ENCODE peak calls at places on chromosome 14, in ten cellular contexts. G is colonic mucosa; B is tibial artery; E is right lobe of liver; Y is pancreas; W is psoas muscle; J is cardiac muscle cell; K is CD8-positive, alpha-beta T cell; D is left lung; L is PC-3. A is an unnamed sample.

GRCh38 chr14:71662291-71662790 is 269.9 kb upstream of the RGS6 start:
- DNase-seq in G (no peak), B (no peak), E (no peak), Y (no peak), W (no peak), J (no peak), K (no peak), D (no peak), L (no peak), A (no peak)

GRCh38 chr14:72196237-72196636 is 264.0 kb downstream of the RGS6 start:
- DNase-seq in G (no peak), B (no peak), E (no peak), Y (no peak), W (no peak), J (no peak), K (no peak), D (no peak), L (no peak), A (no peak)

GRCh38 chr14:76985021-76985420 is 43.5 kb downstream of the IRF2BPL start:
- DNase-seq in G (no peak), B (no peak), E (no peak), Y (no peak), W (no peak), J (peak; percentile 66), K (no peak), D (no peak), L (no peak), A (no peak)

GRCh38 chr14:92511472-92512247 is 1.9 kb upstream of the RIN3 start:
- DNase-seq in G (peak; percentile 74), B (no peak), E (no peak), Y (no peak), W (no peak), J (peak; percentile 96), K (peak; percentile 9), D (peak; percentile 70), L (peak; percentile 87), A (peak; percentile 77)

GRCh38 chr14:97306785-97307246 is 509.6 kb downstream of the VRK1 start:
- DNase-seq in G (no peak), B (no peak), E (no peak), Y (no peak), W (no peak), J (no peak), K (no peak), D (no peak), L (peak; percentile 60), A (no peak)

GRCh38 chr14:95524706-95525512 is 8.5 kb upstream of the SYNE3 start:
- DNase-seq in G (no peak), B (no peak), E (peak; percentile 86), Y (no peak), W (no peak), J (no peak), K (no peak), D (no peak), L (peak; percentile 44), A (no peak)

GRCh38 chr14:90378249-90378648 is 18.6 kb upstream of the CALM1 start:
- DNase-seq in G (no peak), B (no peak), E (no peak), Y (no peak), W (no peak), J (no peak), K (no peak), D (no peak), L (no peak), A (no peak)

GRCh38 chr14:73783107-73783727 is 68.4 kb upstream of the PTGR2 start:
- DNase-seq in G (no peak), B (no peak), E (peak; percentile 83), Y (peak; percentile 39), W (no peak), J (no peak), K (no peak), D (no peak), L (no peak), A (no peak)

GRCh38 chr14:61394542-61394941 is 73.2 kb downstream of the PRKCH start:
- DNase-seq in G (no peak), B (no peak), E (no peak), Y (no peak), W (no peak), J (no peak), K (no peak), D (no peak), L (no peak), A (no peak)

GRCh38 chr14:64569108-64570045 is 19.6 kb downstream of the PPP1R36 start:
- DNase-seq in G (no peak), B (peak; percentile 88), E (no peak), Y (no peak), W (peak; percentile 55), J (peak; percentile 90), K (no peak), D (no peak), L (peak; percentile 63), A (peak; percentile 61)

GRCh38 chr14:51849095-51849494 is 11.3 kb upstream of the GNG2 start:
- DNase-seq in G (no peak), B (no peak), E (no peak), Y (no peak), W (no peak), J (no peak), K (peak; percentile 35), D (no peak), L (peak; percentile 52), A (no peak)

GRCh38 chr14:93301821-93302447 is 30.9 kb downstream of the BTBD7 start:
- DNase-seq in G (no peak), B (no peak), E (no peak), Y (no peak), W (no peak), J (no peak), K (no peak), D (no peak), L (peak; percentile 55), A (no peak)

GRCh38 chr14:22039938-22040780 is 366.5 kb upstream of the OR4E1 start:
- DNase-seq in G (no peak), B (no peak), E (no peak), Y (no peak), W (peak; percentile 8), J (peak; percentile 7), K (peak; percentile 53), D (no peak), L (peak; percentile 53), A (no peak)

GRCh38 chr14:69771136-69771535 is 4.2 kb downstream of the SRSF5 start:
- DNase-seq in G (no peak), B (no peak), E (peak; percentile 33), Y (no peak), W (no peak), J (no peak), K (no peak), D (no peak), L (no peak), A (no peak)

GRCh38 chr14:69772082-69773017 is 5.4 kb downstream of the SRSF5 start:
- DNase-seq in G (no peak), B (no peak), E (peak; percentile 23), Y (no peak), W (no peak), J (no peak), K (no peak), D (no peak), L (no peak), A (no peak)

GRCh38 chr14:69768873-69769272 is 1.9 kb downstream of the SRSF5 start:
- DNase-seq in G (no peak), B (no peak), E (no peak), Y (no peak), W (no peak), J (no peak), K (no peak), D (no peak), L (peak; percentile 43), A (no peak)

GRCh38 chr14:69769623-69770022 is 2.7 kb downstream of the SRSF5 start:
- DNase-seq in G (no peak), B (no peak), E (peak; percentile 41), Y (no peak), W (no peak), J (no peak), K (no peak), D (no peak), L (no peak), A (no peak)

GRCh38 chr14:69770559-69770958 is 3.6 kb downstream of the SRSF5 start:
- DNase-seq in G (no peak), B (no peak), E (peak; percentile 20), Y (no peak), W (no peak), J (no peak), K (no peak), D (no peak), L (no peak), A (no peak)
- H3K4me3 ChIP-seq in G (no peak overlapping the region), B (no peak overlapping the region), E (no peak overlapping the region), Y (no peak overlapping the region), W (peak overlapping the region; percentile 97), J (no peak overlapping the region), K (no peak overlapping the region), D (peak overlapping the region; percentile 81), L (no peak overlapping the region), A (no peak overlapping the region)

GRCh38 chr14:25358330-25358729 is 308.4 kb upstream of the STXBP6 start:
- DNase-seq in G (peak; percentile 50), B (no peak), E (no peak), Y (no peak), W (no peak), J (no peak), K (no peak), D (no peak), L (no peak), A (no peak)
- H3K9me3 ChIP-seq in G (no peaks in the 10 kb centered on the region), B (no peaks in the 10 kb centered on the region), E (no peaks in the 10 kb centered on the region), Y (no peaks in the 10 kb centered on the region), W (no peaks in the 10 kb centered on the region), J (no peaks in the 10 kb centered on the region), K (no peaks in the 10 kb centered on the region), D (no peaks in the 10 kb centered on the region), L (peaks cover 9% of the 10 kb centered on the region), A (no peaks in the 10 kb centered on the region)

GRCh38 chr14:50828738-50829471 is 2.1 kb downstream of the NIN start:
- DNase-seq in G (no peak), B (no peak), E (no peak), Y (no peak), W (no peak), J (no peak), K (no peak), D (no peak), L (no peak), A (no peak)
- H3K4me3 ChIP-seq in G (no peak overlapping the region), B (peak overlapping the region; percentile 92), E (no peak overlapping the region), Y (no peak overlapping the region), W (peak overlapping the region; percentile 94), J (no peak overlapping the region), K (peak overlapping the region; percentile 79), D (peak overlapping the region; percentile 87), L (peak overlapping the region; percentile 81), A (no peak overlapping the region)

GRCh38 chr14:105925615-105926414 is 399.4 kb downstream of the TMEM121 start:
- DNase-seq in G (no peak), B (peak; percentile 50), E (peak; percentile 35), Y (no peak), W (no peak), J (no peak), K (no peak), D (peak; percentile 2), L (no peak), A (no peak)

GRCh38 chr14:105926415-105927093 is 400.2 kb downstream of the TMEM121 start:
- DNase-seq in G (no peak), B (peak; percentile 60), E (peak; percentile 36), Y (peak; percentile 51), W (no peak), J (no peak), K (no peak), D (peak; percentile 28), L (no peak), A (no peak)

GRCh38 chr14:105927661-105928060 is 401.3 kb downstream of the TMEM121 start:
- DNase-seq in G (no peak), B (no peak), E (peak; percentile 27), Y (no peak), W (no peak), J (no peak), K (no peak), D (peak; percentile 24), L (no peak), A (no peak)

GRCh38 chr14:105924951-105925591 is 398.7 kb downstream of the TMEM121 start:
- DNase-seq in G (no peak), B (peak; percentile 53), E (peak; percentile 18), Y (no peak), W (no peak), J (no peak), K (no peak), D (peak; percentile 24), L (no peak), A (no peak)

GRCh38 chr14:105927094-105927475 is 400.7 kb downstream of the TMEM121 start:
- DNase-seq in G (no peak), B (peak; percentile 46), E (peak; percentile 31), Y (no peak), W (no peak), J (no peak), K (no peak), D (peak; percentile 14), L (no peak), A (no peak)
- H3K9me3 ChIP-seq in G (no peaks in the 10 kb centered on the region), B (no peaks in the 10 kb centered on the region), E (no peaks in the 10 kb centered on the region), Y (no peaks in the 10 kb centered on the region), W (peaks cover 4% of the 10 kb centered on the region), J (no peaks in the 10 kb centered on the region), K (no peaks in the 10 kb centered on the region), D (no peaks in the 10 kb centered on the region), L (no peaks in the 10 kb centered on the region), A (no peaks in the 10 kb centered on the region)